ENCODE peak calls at places on chromosomes 4 and X, in eight cellular contexts. One of them, this sample, is unnamed.

GRCh38 chrX:69616520-69617203 is 749 bp downstream of the EDA start:
- DNase-seq in DMS79 treated with DMSO at 0.1 percent for 48 hours: peak
- DNase-seq in uterus: peak
- DNase-seq in HT-29: no peak
- DNase-seq in DND-41: no peak
- DNase-seq in endodermal cell: peak
- DNase-seq in H7: peak
- DNase-seq in HS-5: no peak
- DNase-seq in this sample: peak

GRCh38 chr4:92241094-92241493 is 62.7 kb upstream of the GRID2 start:
- DNase-seq in DMS79 treated with DMSO at 0.1 percent for 48 hours: no peak
- DNase-seq in uterus: no peak
- DNase-seq in HT-29: no peak
- DNase-seq in DND-41: no peak
- DNase-seq in endodermal cell: no peak
- DNase-seq in H7: no peak
- DNase-seq in HS-5: no peak
- DNase-seq in this sample: no peak

GRCh38 chrX:115559672-115560071 is 1.3 kb upstream of the PLS3 start:
- DNase-seq in DMS79 treated with DMSO at 0.1 percent for 48 hours: no peak
- DNase-seq in uterus: no peak
- DNase-seq in HT-29: peak
- DNase-seq in DND-41: no peak
- DNase-seq in endodermal cell: no peak
- DNase-seq in H7: no peak
- DNase-seq in HS-5: no peak
- DNase-seq in this sample: no peak

GRCh38 chr4:108168213-108168671 is 490 bp downstream of the LEF1 start:
- DNase-seq in DMS79 treated with DMSO at 0.1 percent for 48 hours: peak
- DNase-seq in uterus: no peak
- DNase-seq in HT-29: no peak
- DNase-seq in DND-41: peak
- DNase-seq in endodermal cell: no peak
- DNase-seq in H7: no peak
- DNase-seq in HS-5: no peak
- DNase-seq in this sample: no peak

GRCh38 chr4:186592961-186593586 is 37.7 kb upstream of the MTNR1A start:
- DNase-seq in DMS79 treated with DMSO at 0.1 percent for 48 hours: no peak
- DNase-seq in uterus: no peak
- DNase-seq in HT-29: no peak
- DNase-seq in DND-41: no peak
- DNase-seq in endodermal cell: no peak
- DNase-seq in H7: no peak
- DNase-seq in HS-5: no peak
- DNase-seq in this sample: no peak

GRCh38 chrX:74534569-74535038 is 79.8 kb downstream of the RLIM start:
- DNase-seq in DMS79 treated with DMSO at 0.1 percent for 48 hours: no peak
- DNase-seq in uterus: no peak
- DNase-seq in HT-29: no peak
- DNase-seq in DND-41: no peak
- DNase-seq in endodermal cell: no peak
- DNase-seq in H7: no peak
- DNase-seq in HS-5: no peak
- DNase-seq in this sample: no peak

GRCh38 chrX:2401590-2402360 is 99.0 kb downstream of the DHRSX start:
- DNase-seq in DMS79 treated with DMSO at 0.1 percent for 48 hours: no peak
- DNase-seq in uterus: no peak
- DNase-seq in HT-29: no peak
- DNase-seq in DND-41: no peak
- DNase-seq in endodermal cell: peak
- DNase-seq in H7: no peak
- DNase-seq in HS-5: no peak
- DNase-seq in this sample: no peak

GRCh38 chr4:13484045-13484748 is at the start of gene RAB28:
- DNase-seq in DMS79 treated with DMSO at 0.1 percent for 48 hours: peak
- DNase-seq in uterus: peak
- DNase-seq in HT-29: peak
- DNase-seq in DND-41: peak
- DNase-seq in endodermal cell: peak
- DNase-seq in H7: peak
- DNase-seq in HS-5: peak
- DNase-seq in this sample: peak

GRCh38 chrX:27815209-27815608 is 7.4 kb downstream of the MAGEB10 start:
- DNase-seq in DMS79 treated with DMSO at 0.1 percent for 48 hours: no peak
- DNase-seq in uterus: no peak
- DNase-seq in HT-29: no peak
- DNase-seq in DND-41: no peak
- DNase-seq in endodermal cell: no peak
- DNase-seq in H7: no peak
- DNase-seq in HS-5: no peak
- DNase-seq in this sample: no peak

GRCh38 chr4:105837037-105837436 is 58.2 kb upstream of the NPNT start:
- DNase-seq in DMS79 treated with DMSO at 0.1 percent for 48 hours: no peak
- DNase-seq in uterus: no peak
- DNase-seq in HT-29: no peak
- DNase-seq in DND-41: no peak
- DNase-seq in endodermal cell: no peak
- DNase-seq in H7: no peak
- DNase-seq in HS-5: no peak
- DNase-seq in this sample: no peak

GRCh38 chr4:16225139-16225538 is 1.1 kb downstream of the TAPT1 start:
- DNase-seq in DMS79 treated with DMSO at 0.1 percent for 48 hours: peak
- DNase-seq in uterus: no peak
- DNase-seq in HT-29: peak
- DNase-seq in DND-41: no peak
- DNase-seq in endodermal cell: no peak
- DNase-seq in H7: no peak
- DNase-seq in HS-5: no peak
- DNase-seq in this sample: no peak

GRCh38 chrX:71224969-71225368 is 1.9 kb downstream of the GJB1 start:
- DNase-seq in DMS79 treated with DMSO at 0.1 percent for 48 hours: no peak
- DNase-seq in uterus: no peak
- DNase-seq in HT-29: no peak
- DNase-seq in DND-41: no peak
- DNase-seq in endodermal cell: no peak
- DNase-seq in H7: no peak
- DNase-seq in HS-5: no peak
- DNase-seq in this sample: no peak

GRCh38 chr4:112287258-112287873 is 1.7 kb upstream of the TIFA start:
- DNase-seq in DMS79 treated with DMSO at 0.1 percent for 48 hours: no peak
- DNase-seq in uterus: no peak
- DNase-seq in HT-29: no peak
- DNase-seq in DND-41: peak
- DNase-seq in endodermal cell: no peak
- DNase-seq in H7: no peak
- DNase-seq in HS-5: no peak
- DNase-seq in this sample: no peak

This sample was measured in heart left ventricle.